ENCODE peak calls at places on chromosomes 1 and 21, in five cellular contexts. A is type B pancreatic cell; Q is GM23248; D is naive thymus-derived CD8-positive, alpha-beta T cell; L is coronary artery. W is an unnamed sample.

GRCh38 chr1:170592591-170593111 is 60.7 kb downstream of the GORAB start:
- DNase-seq in Q (peak; percentile 81), D (no peak), L (no peak), A (no peak), W (no peak)

GRCh38 chr1:53592521-53592982 is 133.4 kb downstream of the DMRTB1 start:
- DNase-seq in D (no peak), L (no peak), A (no peak), Q (no peak), W (no peak)

GRCh38 chr1:119327066-119327435 is 41.5 kb upstream of the HAO2 start:
- DNase-seq in Q (no peak), A (no peak), L (no peak), D (no peak), W (no peak)

GRCh38 chr1:32239335-32239734 is 7.7 kb upstream of the FAM167B start:
- DNase-seq in Q (no peak), A (no peak), L (no peak), D (no peak), W (no peak)

GRCh38 chr1:241077386-241078147 is 279.4 kb downstream of the RGS7 start:
- DNase-seq in D (no peak), L (no peak), Q (peak; percentile 1), A (no peak), W (no peak)

GRCh38 chr1:247316590-247317197 is 15.0 kb downstream of the ZNF496 start:
- DNase-seq in A (no peak), Q (no peak), D (no peak), L (no peak), W (no peak)

GRCh38 chr1:19262728-19263127 is 11.1 kb downstream of the MRTO4 start:
- DNase-seq in A (no peak), D (no peak), L (no peak), Q (no peak), W (no peak)

GRCh38 chr1:154178856-154179811 is 12.8 kb downstream of the TPM3 start:
- DNase-seq in A (no peak), Q (no peak), D (no peak), L (no peak), W (no peak)

GRCh38 chr21:27776925-27777553 is 810.2 kb upstream of the ADAMTS5 start:
- DNase-seq in A (no peak), L (no peak), D (no peak), Q (no peak), W (no peak)

GRCh38 chr1:167374014-167374413 is 144.3 kb downstream of the CD247 start:
- DNase-seq in Q (no peak), D (no peak), A (no peak), L (no peak), W (no peak)

GRCh38 chr1:234337233-234337632 is 36.0 kb upstream of the COA6 start:
- DNase-seq in A (no peak), L (no peak), D (no peak), Q (no peak), W (no peak)

GRCh38 chr1:55071477-55071876 is 32.1 kb downstream of the PCSK9 start:
- DNase-seq in D (no peak), A (no peak), L (no peak), Q (peak; percentile 73), W (peak; percentile 38)

GRCh38 chr1:204274441-204274840 is 60.7 kb upstream of the GOLT1A start:
- DNase-seq in A (no peak), D (no peak), L (no peak), Q (no peak), W (no peak)

GRCh38 chr1:220527279-220528048 is 472 bp upstream of the MARK1 start:
- DNase-seq in Q (peak; percentile 15), L (peak; percentile 77), A (no peak), D (no peak), W (no peak)